ENCODE peak calls at places on chromosomes 16 and 17, in six cellular contexts. C is A172; H is mucosa of descending colon; J is SW480; M is stimulated activated CD4-positive, alpha-beta T cell treated with anti-CD3 and anti-CD28 coated beads, TNF-alpha, amount 100 ng/mL, for 4 hours; V is spleen. U is an unnamed sample.

GRCh38 chr17:42698736-42699414 is 16.5 kb downstream of the CNTNAP1 start:
- DNase-seq in C (peak; percentile 85), H (peak; percentile 19), J (no peak), M (no peak), V (no peak), U (no peak)

GRCh38 chr17:80694992-80695912 is 150.6 kb downstream of the RPTOR start:
- DNase-seq in C (no peak), H (no peak), J (no peak), M (no peak), V (no peak), U (no peak)

GRCh38 chr17:35257080-35257701 is 14.3 kb downstream of the SLFN5 start:
- DNase-seq in C (peak; percentile 84), H (peak; percentile 69), J (peak; percentile 81), M (no peak), V (no peak), U (no peak)

GRCh38 chr16:89198417-89199240 is 1.7 kb downstream of the SLC22A31 start:
- DNase-seq in C (no peak), H (peak; percentile 15), J (no peak), M (no peak), V (peak; percentile 69), U (no peak)

GRCh38 chr16:27640277-27640600 is 90.3 kb downstream of the KATNIP start:
- DNase-seq in C (no peak), H (no peak), J (no peak), M (no peak), V (no peak), U (no peak)

GRCh38 chr16:84816023-84816422 is 3.8 kb upstream of the CRISPLD2 start:
- DNase-seq in C (no peak), H (peak; percentile 6), J (no peak), M (no peak), V (no peak), U (no peak)

GRCh38 chr17:19905514-19905913 is 37.8 kb upstream of the ULK2 start:
- DNase-seq in C (no peak), H (no peak), J (no peak), M (no peak), V (no peak), U (no peak)

GRCh38 chr17:1110844-1111598 is 68.8 kb downstream of the ABR start:
- DNase-seq in C (peak; percentile 99), H (peak; percentile 82), J (peak; percentile 96), M (no peak), V (no peak), U (no peak)

GRCh38 chr17:37450090-37450489 is 39.6 kb upstream of the DUSP14 start:
- DNase-seq in C (no peak), H (no peak), J (no peak), M (no peak), V (no peak), U (no peak)

GRCh38 chr16:17777461-17777863 is 306.7 kb upstream of the XYLT1 start:
- DNase-seq in C (no peak), H (no peak), J (peak; percentile 54), M (no peak), V (no peak), U (no peak)

GRCh38 chr16:66578596-66579531 is at the start of gene CMTM2:
- DNase-seq in C (no peak), H (no peak), J (no peak), M (no peak), V (no peak), U (no peak)

GRCh38 chr17:79730769-79731483 is at the start of gene ENPP7:
- DNase-seq in C (no peak), H (no peak), J (no peak), M (no peak), V (no peak), U (no peak)

GRCh38 chr16:89052824-89053724 is 40.6 kb upstream of the ACSF3 start:
- DNase-seq in C (peak; percentile 29), H (peak; percentile 91), J (peak; percentile 80), M (no peak), V (no peak), U (no peak)

GRCh38 chr17:59534583-59534982 is 30.8 kb upstream of the DHX40 start:
- DNase-seq in C (peak; percentile 17), H (no peak), J (peak; percentile 16), M (no peak), V (no peak), U (no peak)

GRCh38 chr16:54817940-54818574 is 112.6 kb upstream of the IRX5 start:
- DNase-seq in C (no peak), H (no peak), J (no peak), M (no peak), V (no peak), U (no peak)

GRCh38 chr16:81601008-81601428 is 156.4 kb downstream of the CMIP start:
- DNase-seq in C (peak; percentile 54), H (no peak), J (no peak), M (no peak), V (no peak), U (no peak)

GRCh38 chr16:51880776-51881175 is 666.2 kb downstream of the TOX3 start:
- DNase-seq in C (peak; percentile 93), H (no peak), J (peak; percentile 52), M (no peak), V (no peak), U (no peak)

GRCh38 chr16:66878067-66878466 is 2.2 kb upstream of the PDP2 start:
- DNase-seq in C (no peak), H (no peak), J (no peak), M (no peak), V (no peak), U (peak; percentile 72)

GRCh38 chr17:8151641-8152111 is 528 bp downstream of the PER1 start:
- DNase-seq in C (peak; percentile 67), H (peak; percentile 82), J (peak; percentile 40), M (no peak), V (peak; percentile 92), U (no peak)

GRCh38 chr17:73566905-73567782 is 77.1 kb downstream of the SDK2 start:
- DNase-seq in C (no peak), H (no peak), J (no peak), M (no peak), V (peak; percentile 88), U (no peak)

GRCh38 chr17:40457369-40457768 is 14.1 kb downstream of the IGFBP4 start:
- DNase-seq in C (no peak), H (no peak), J (no peak), M (no peak), V (no peak), U (no peak)

U was measured in stimulated activated CD8-positive, alpha-beta memory T cell treated with anti-CD3 and anti-CD28 coated beads, Interleukin-15, amount 100 ng/mL, for 48 hours.